ENCODE peak calls at places on chromosomes 3 and 15, in five cellular contexts. One of them, this sample, is unnamed.

GRCh38 chr3:48656841-48657281 is 5.8 kb downstream of the CELSR3 start:
- DNase-seq in fibroblast of lung: no peak
- DNase-seq in PC-3: no peak
- DNase-seq in brain microvascular endothelial cell: no peak
- DNase-seq in lower lobe of right lung: no peak
- DNase-seq in this sample: no peak

GRCh38 chr3:114242947-114243346 is 5.6 kb upstream of the ZNF80 start:
- DNase-seq in fibroblast of lung: no peak
- DNase-seq in PC-3: no peak
- DNase-seq in brain microvascular endothelial cell: no peak
- DNase-seq in lower lobe of right lung: no peak
- DNase-seq in this sample: no peak

GRCh38 chr3:16338124-16338523 is 73.1 kb downstream of the OXNAD1 start:
- DNase-seq in fibroblast of lung: no peak
- DNase-seq in PC-3: no peak
- DNase-seq in brain microvascular endothelial cell: no peak
- DNase-seq in lower lobe of right lung: peak
- DNase-seq in this sample: no peak

GRCh38 chr15:63611217-63611616 is 14.0 kb downstream of the FBXL22 start:
- DNase-seq in fibroblast of lung: no peak
- DNase-seq in PC-3: no peak
- DNase-seq in brain microvascular endothelial cell: no peak
- DNase-seq in lower lobe of right lung: no peak
- DNase-seq in this sample: no peak

GRCh38 chr3:122295286-122295685 is 29.8 kb upstream of the CSTA start:
- DNase-seq in fibroblast of lung: no peak
- DNase-seq in PC-3: peak
- DNase-seq in brain microvascular endothelial cell: no peak
- DNase-seq in lower lobe of right lung: no peak
- DNase-seq in this sample: no peak

GRCh38 chr15:88918738-88919137 is 5.6 kb upstream of the MFGE8 start:
- DNase-seq in fibroblast of lung: peak
- DNase-seq in PC-3: peak
- DNase-seq in brain microvascular endothelial cell: peak
- DNase-seq in lower lobe of right lung: no peak
- DNase-seq in this sample: peak

GRCh38 chr3:32733631-32734229 is 48.7 kb downstream of the CNOT10 start:
- DNase-seq in fibroblast of lung: peak
- DNase-seq in PC-3: peak
- DNase-seq in brain microvascular endothelial cell: peak
- DNase-seq in lower lobe of right lung: no peak
- DNase-seq in this sample: peak

GRCh38 chr3:52109556-52110380 is 44.5 kb downstream of the POC1A start:
- DNase-seq in fibroblast of lung: peak
- DNase-seq in PC-3: no peak
- DNase-seq in brain microvascular endothelial cell: no peak
- DNase-seq in lower lobe of right lung: peak
- DNase-seq in this sample: peak

GRCh38 chr3:24521306-24522154 is 26.9 kb upstream of the THRB start:
- DNase-seq in fibroblast of lung: peak
- DNase-seq in PC-3: peak
- DNase-seq in brain microvascular endothelial cell: no peak
- DNase-seq in lower lobe of right lung: peak
- DNase-seq in this sample: peak

GRCh38 chr15:64246364-64247189 is 83.8 kb upstream of the PPIB start:
- DNase-seq in fibroblast of lung: peak
- DNase-seq in PC-3: peak
- DNase-seq in brain microvascular endothelial cell: peak
- DNase-seq in lower lobe of right lung: no peak
- DNase-seq in this sample: peak

GRCh38 chr15:81113204-81113657 is 20.8 kb upstream of the CFAP161 start:
- DNase-seq in fibroblast of lung: no peak
- DNase-seq in PC-3: no peak
- DNase-seq in brain microvascular endothelial cell: no peak
- DNase-seq in lower lobe of right lung: no peak
- DNase-seq in this sample: no peak

GRCh38 chr3:129543156-129543790 is at the start of gene H1-8:
- DNase-seq in fibroblast of lung: no peak
- DNase-seq in PC-3: no peak
- DNase-seq in brain microvascular endothelial cell: no peak
- DNase-seq in lower lobe of right lung: no peak
- DNase-seq in this sample: no peak

GRCh38 chr15:80776420-80777045 is 2.6 kb upstream of the CEMIP start:
- DNase-seq in fibroblast of lung: peak
- DNase-seq in PC-3: peak
- DNase-seq in brain microvascular endothelial cell: peak
- DNase-seq in lower lobe of right lung: peak
- DNase-seq in this sample: peak

GRCh38 chr3:156120528-156121251 is at the start of gene KCNAB1:
- DNase-seq in fibroblast of lung: no peak
- DNase-seq in PC-3: no peak
- DNase-seq in brain microvascular endothelial cell: no peak
- DNase-seq in lower lobe of right lung: no peak
- DNase-seq in this sample: no peak

GRCh38 chr3:123421353-123422174 is 27.3 kb downstream of the ADCY5 start:
- DNase-seq in fibroblast of lung: no peak
- DNase-seq in PC-3: peak
- DNase-seq in brain microvascular endothelial cell: peak
- DNase-seq in lower lobe of right lung: no peak
- DNase-seq in this sample: no peak

GRCh38 chr15:49492834-49493233 is 69.8 kb downstream of the FGF7 start:
- DNase-seq in fibroblast of lung: peak
- DNase-seq in PC-3: peak
- DNase-seq in brain microvascular endothelial cell: no peak
- DNase-seq in lower lobe of right lung: no peak
- DNase-seq in this sample: peak

GRCh38 chr15:47364671-47365141 is 352.6 kb upstream of the SEMA6D start:
- DNase-seq in fibroblast of lung: no peak
- DNase-seq in PC-3: no peak
- DNase-seq in brain microvascular endothelial cell: no peak
- DNase-seq in lower lobe of right lung: no peak
- DNase-seq in this sample: peak

GRCh38 chr3:44434834-44435510 is 42.5 kb downstream of the ZNF445 start:
- DNase-seq in fibroblast of lung: no peak
- DNase-seq in PC-3: no peak
- DNase-seq in brain microvascular endothelial cell: no peak
- DNase-seq in lower lobe of right lung: no peak
- DNase-seq in this sample: no peak

GRCh38 chr15:66291816-66292215 is 1.6 kb upstream of the DIS3L start:
- DNase-seq in fibroblast of lung: no peak
- DNase-seq in PC-3: peak
- DNase-seq in brain microvascular endothelial cell: no peak
- DNase-seq in lower lobe of right lung: no peak
- DNase-seq in this sample: no peak

GRCh38 chr3:133503409-133503808 is 70.1 kb upstream of the CDV3 start:
- DNase-seq in fibroblast of lung: no peak
- DNase-seq in PC-3: no peak
- DNase-seq in brain microvascular endothelial cell: no peak
- DNase-seq in lower lobe of right lung: no peak
- DNase-seq in this sample: no peak
- H3K4me3 ChIP-seq in fibroblast of lung: no peak
- H3K4me3 ChIP-seq in PC-3: no peak
- H3K4me3 ChIP-seq in brain microvascular endothelial cell: no peak
- H3K4me3 ChIP-seq in lower lobe of right lung: no peak
- H3K4me3 ChIP-seq in this sample: no peak

GRCh38 chr3:25910997-25911396 is 121.1 kb downstream of the OXSM start:
- DNase-seq in fibroblast of lung: peak
- DNase-seq in PC-3: peak
- DNase-seq in brain microvascular endothelial cell: peak
- DNase-seq in lower lobe of right lung: peak
- DNase-seq in this sample: no peak
- TF ChIP-seq CTCF in fibroblast of lung: peak
- TF ChIP-seq CTCF in PC-3: peak
- TF ChIP-seq CTCF in brain microvascular endothelial cell: peak
- TF ChIP-seq CTCF in lower lobe of right lung: peak
- TF ChIP-seq CTCF in this sample: no peak

DNA sequence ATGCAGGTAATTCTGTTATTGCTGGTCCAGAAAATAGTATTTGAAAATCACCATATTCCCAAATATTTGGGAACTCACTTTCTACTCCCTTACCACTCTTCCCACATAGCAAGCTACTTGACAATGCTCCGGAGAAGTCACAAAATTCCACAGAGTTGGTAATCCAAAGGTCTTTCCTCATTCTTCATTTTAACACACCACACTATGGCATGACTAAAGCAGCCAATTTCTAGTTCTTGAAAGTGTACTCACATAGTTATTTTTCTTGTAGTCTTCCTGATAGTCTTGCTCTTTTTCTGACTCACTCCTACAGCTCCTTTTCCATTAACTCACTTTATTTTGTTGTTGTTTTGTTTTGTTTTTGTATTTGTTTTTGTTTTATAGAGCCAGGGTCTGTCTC is 67.2 kb downstream of the MYO9A start:
- DNase-seq in fibroblast of lung: no peak
- DNase-seq in PC-3: no peak
- DNase-seq in brain microvascular endothelial cell: no peak
- DNase-seq in lower lobe of right lung: no peak
- DNase-seq in this sample: no peak
- H3K4me3 ChIP-seq in fibroblast of lung: no peak
- H3K4me3 ChIP-seq in PC-3: no peak
- H3K4me3 ChIP-seq in brain microvascular endothelial cell: no peak
- H3K4me3 ChIP-seq in lower lobe of right lung: no peak
- H3K4me3 ChIP-seq in this sample: no peak

GRCh38 chr3:150309557-150309956 is 98.5 kb upstream of the TSC22D2 start:
- DNase-seq in fibroblast of lung: peak
- DNase-seq in PC-3: peak
- DNase-seq in brain microvascular endothelial cell: peak
- DNase-seq in lower lobe of right lung: no peak
- DNase-seq in this sample: peak

GRCh38 chr3:150314248-150315027 is 93.7 kb upstream of the TSC22D2 start:
- DNase-seq in fibroblast of lung: peak
- DNase-seq in PC-3: peak
- DNase-seq in brain microvascular endothelial cell: no peak
- DNase-seq in lower lobe of right lung: peak
- DNase-seq in this sample: peak

GRCh38 chr3:150315711-150316110 is 92.4 kb upstream of the TSC22D2 start:
- DNase-seq in fibroblast of lung: no peak
- DNase-seq in PC-3: no peak
- DNase-seq in brain microvascular endothelial cell: no peak
- DNase-seq in lower lobe of right lung: no peak
- DNase-seq in this sample: no peak

GRCh38 chr3:150311156-150311555 is 96.9 kb upstream of the TSC22D2 start:
- DNase-seq in fibroblast of lung: no peak
- DNase-seq in PC-3: no peak
- DNase-seq in brain microvascular endothelial cell: no peak
- DNase-seq in lower lobe of right lung: no peak
- DNase-seq in this sample: no peak

GRCh38 chr3:150312018-150312657 is 96.0 kb upstream of the TSC22D2 start:
- DNase-seq in fibroblast of lung: no peak
- DNase-seq in PC-3: peak
- DNase-seq in brain microvascular endothelial cell: no peak
- DNase-seq in lower lobe of right lung: no peak
- DNase-seq in this sample: no peak
- TF ChIP-seq CTCF in fibroblast of lung: no peak
- TF ChIP-seq CTCF in PC-3: peak
- TF ChIP-seq CTCF in brain microvascular endothelial cell: no peak
- TF ChIP-seq CTCF in lower lobe of right lung: peak
- TF ChIP-seq CTCF in this sample: peak